ENCODE peak calls at places on chromosomes 16 and 17, in six cellular contexts. One of them, this sample, is unnamed.

GRCh38 chr17:46770818-46771600 is 47.5 kb downstream of the WNT3 start:
- DNase-seq in NCI-H460: peak
- DNase-seq in stimulated activated CD8-positive, alpha-beta memory T cell treated with anti-CD3 and anti-CD28 coated beads, Interleukin-7, amount 100 ng/mL, for 1 hour: no peak
- DNase-seq in MM.1S: no peak
- DNase-seq in kidney: peak
- DNase-seq in fibroblast of the conjunctiva: no peak
- DNase-seq in this sample: no peak

GRCh38 chr17:31424944-31425582 is 33.6 kb downstream of the RAB11FIP4 start:
- DNase-seq in fibroblast of the conjunctiva: no peak
- DNase-seq in stimulated activated CD8-positive, alpha-beta memory T cell treated with anti-CD3 and anti-CD28 coated beads, Interleukin-7, amount 100 ng/mL, for 1 hour: no peak
- DNase-seq in kidney: peak
- DNase-seq in NCI-H460: no peak
- DNase-seq in MM.1S: no peak
- DNase-seq in this sample: no peak

GRCh38 chr16:88063201-88063773 is 112.1 kb downstream of the BANP start:
- DNase-seq in fibroblast of the conjunctiva: peak
- DNase-seq in kidney: peak
- DNase-seq in MM.1S: no peak
- DNase-seq in NCI-H460: no peak
- DNase-seq in stimulated activated CD8-positive, alpha-beta memory T cell treated with anti-CD3 and anti-CD28 coated beads, Interleukin-7, amount 100 ng/mL, for 1 hour: no peak
- DNase-seq in this sample: no peak

GRCh38 chr16:2077016-2077415 is 29.2 kb downstream of the TSC2 start:
- DNase-seq in MM.1S: no peak
- DNase-seq in NCI-H460: no peak
- DNase-seq in stimulated activated CD8-positive, alpha-beta memory T cell treated with anti-CD3 and anti-CD28 coated beads, Interleukin-7, amount 100 ng/mL, for 1 hour: no peak
- DNase-seq in fibroblast of the conjunctiva: no peak
- DNase-seq in kidney: no peak
- DNase-seq in this sample: no peak

GRCh38 chr17:78600181-78600651 is 23.0 kb upstream of the DNAH17 start:
- DNase-seq in fibroblast of the conjunctiva: no peak
- DNase-seq in kidney: peak
- DNase-seq in MM.1S: no peak
- DNase-seq in NCI-H460: no peak
- DNase-seq in stimulated activated CD8-positive, alpha-beta memory T cell treated with anti-CD3 and anti-CD28 coated beads, Interleukin-7, amount 100 ng/mL, for 1 hour: no peak
- DNase-seq in this sample: no peak

GRCh38 chr16:75555213-75555706 is 792 bp downstream of the TMEM231 start:
- DNase-seq in fibroblast of the conjunctiva: peak
- DNase-seq in stimulated activated CD8-positive, alpha-beta memory T cell treated with anti-CD3 and anti-CD28 coated beads, Interleukin-7, amount 100 ng/mL, for 1 hour: no peak
- DNase-seq in NCI-H460: peak
- DNase-seq in kidney: peak
- DNase-seq in MM.1S: peak
- DNase-seq in this sample: peak

GRCh38 chr17:16910341-16910740 is 61.6 kb downstream of the TNFRSF13B start:
- DNase-seq in kidney: no peak
- DNase-seq in MM.1S: no peak
- DNase-seq in stimulated activated CD8-positive, alpha-beta memory T cell treated with anti-CD3 and anti-CD28 coated beads, Interleukin-7, amount 100 ng/mL, for 1 hour: no peak
- DNase-seq in NCI-H460: no peak
- DNase-seq in fibroblast of the conjunctiva: no peak
- DNase-seq in this sample: no peak

GRCh38 chr16:630815-631405 is at the start of gene WFIKKN1:
- DNase-seq in NCI-H460: no peak
- DNase-seq in kidney: peak
- DNase-seq in fibroblast of the conjunctiva: no peak
- DNase-seq in MM.1S: no peak
- DNase-seq in stimulated activated CD8-positive, alpha-beta memory T cell treated with anti-CD3 and anti-CD28 coated beads, Interleukin-7, amount 100 ng/mL, for 1 hour: no peak
- DNase-seq in this sample: no peak

GRCh38 chr17:17713839-17714238 is 32.6 kb downstream of the RAI1 start:
- DNase-seq in fibroblast of the conjunctiva: no peak
- DNase-seq in MM.1S: no peak
- DNase-seq in stimulated activated CD8-positive, alpha-beta memory T cell treated with anti-CD3 and anti-CD28 coated beads, Interleukin-7, amount 100 ng/mL, for 1 hour: no peak
- DNase-seq in NCI-H460: no peak
- DNase-seq in kidney: peak
- DNase-seq in this sample: peak

GRCh38 chr16:69084301-69084700 is 21.2 kb upstream of the HAS3 start:
- DNase-seq in stimulated activated CD8-positive, alpha-beta memory T cell treated with anti-CD3 and anti-CD28 coated beads, Interleukin-7, amount 100 ng/mL, for 1 hour: no peak
- DNase-seq in kidney: no peak
- DNase-seq in fibroblast of the conjunctiva: no peak
- DNase-seq in MM.1S: no peak
- DNase-seq in NCI-H460: no peak
- DNase-seq in this sample: no peak

GRCh38 chr17:63634163-63634562 is 11.9 kb downstream of the MAP3K3 start:
- DNase-seq in kidney: no peak
- DNase-seq in fibroblast of the conjunctiva: no peak
- DNase-seq in stimulated activated CD8-positive, alpha-beta memory T cell treated with anti-CD3 and anti-CD28 coated beads, Interleukin-7, amount 100 ng/mL, for 1 hour: no peak
- DNase-seq in MM.1S: no peak
- DNase-seq in NCI-H460: no peak
- DNase-seq in this sample: no peak

This sample was measured in COLO829.